ENCODE peak calls at places on chromosome 22, in seven cellular contexts. One of them, this sample, is unnamed.

GRCh38 chr22:37544955-37545702 is 15.2 kb upstream of the CDC42EP1 start:
- DNase-seq in HCT116: no peak
- DNase-seq in PC-3: peak
- DNase-seq in H9: peak
- DNase-seq in astrocyte: no peak
- DNase-seq in neural progenitor cell: peak
- DNase-seq in OCI-LY7: peak
- DNase-seq in this sample: peak

GRCh38 chr22:31286360-31287255 is 5.7 kb downstream of the PIK3IP1 start:
- DNase-seq in HCT116: no peak
- DNase-seq in PC-3: no peak
- DNase-seq in H9: no peak
- DNase-seq in astrocyte: no peak
- DNase-seq in neural progenitor cell: no peak
- DNase-seq in OCI-LY7: peak
- DNase-seq in this sample: no peak

GRCh38 chr22:26636296-26636695 is 14.5 kb downstream of the CRYBA4 start:
- DNase-seq in HCT116: no peak
- DNase-seq in PC-3: no peak
- DNase-seq in H9: no peak
- DNase-seq in astrocyte: no peak
- DNase-seq in neural progenitor cell: no peak
- DNase-seq in OCI-LY7: no peak
- DNase-seq in this sample: no peak

GRCh38 chr22:39252461-39253391 is 7.9 kb upstream of the PDGFB start:
- DNase-seq in HCT116: no peak
- DNase-seq in PC-3: peak
- DNase-seq in H9: no peak
- DNase-seq in astrocyte: no peak
- DNase-seq in neural progenitor cell: no peak
- DNase-seq in OCI-LY7: no peak
- DNase-seq in this sample: peak

GRCh38 chr22:36611241-36611976 is 82.4 kb upstream of the EIF3D start:
- DNase-seq in HCT116: no peak
- DNase-seq in PC-3: no peak
- DNase-seq in H9: no peak
- DNase-seq in astrocyte: no peak
- DNase-seq in neural progenitor cell: no peak
- DNase-seq in OCI-LY7: no peak
- DNase-seq in this sample: no peak

GRCh38 chr22:27996529-27996925 is 77.5 kb upstream of the PITPNB start:
- DNase-seq in HCT116: no peak
- DNase-seq in PC-3: no peak
- DNase-seq in H9: no peak
- DNase-seq in astrocyte: no peak
- DNase-seq in neural progenitor cell: no peak
- DNase-seq in OCI-LY7: no peak
- DNase-seq in this sample: no peak

GRCh38 chr22:30201970-30202369 is 44.6 kb downstream of the LIF start:
- DNase-seq in HCT116: no peak
- DNase-seq in PC-3: peak
- DNase-seq in H9: no peak
- DNase-seq in astrocyte: peak
- DNase-seq in neural progenitor cell: no peak
- DNase-seq in OCI-LY7: no peak
- DNase-seq in this sample: peak

GRCh38 chr22:27124336-27125023 is 467.1 kb downstream of the MIAT start:
- DNase-seq in HCT116: no peak
- DNase-seq in PC-3: no peak
- DNase-seq in H9: no peak
- DNase-seq in astrocyte: peak
- DNase-seq in neural progenitor cell: no peak
- DNase-seq in OCI-LY7: no peak
- DNase-seq in this sample: peak

GRCh38 chr22:29787371-29787980 is 20.3 kb downstream of the UQCR10 start:
- DNase-seq in HCT116: no peak
- DNase-seq in PC-3: peak
- DNase-seq in H9: no peak
- DNase-seq in astrocyte: no peak
- DNase-seq in neural progenitor cell: no peak
- DNase-seq in OCI-LY7: no peak
- DNase-seq in this sample: no peak

GRCh38 chr22:31240011-31240410 is 27.9 kb downstream of the LIMK2 start:
- DNase-seq in HCT116: no peak
- DNase-seq in PC-3: no peak
- DNase-seq in H9: no peak
- DNase-seq in astrocyte: peak
- DNase-seq in neural progenitor cell: no peak
- DNase-seq in OCI-LY7: no peak
- DNase-seq in this sample: peak

GRCh38 chr22:21816787-21817496 is 50.5 kb downstream of the MAPK1 start:
- DNase-seq in HCT116: no peak
- DNase-seq in PC-3: peak
- DNase-seq in H9: no peak
- DNase-seq in astrocyte: peak
- DNase-seq in neural progenitor cell: no peak
- DNase-seq in OCI-LY7: peak
- DNase-seq in this sample: peak

GRCh38 chr22:42397332-42398246 is 34.6 kb downstream of the NFAM1 start:
- DNase-seq in HCT116: no peak
- DNase-seq in PC-3: no peak
- DNase-seq in H9: no peak
- DNase-seq in astrocyte: no peak
- DNase-seq in neural progenitor cell: no peak
- DNase-seq in OCI-LY7: peak
- DNase-seq in this sample: no peak

GRCh38 chr22:32340437-32340836 is 17.2 kb upstream of the RFPL3 start:
- DNase-seq in HCT116: no peak
- DNase-seq in PC-3: no peak
- DNase-seq in H9: no peak
- DNase-seq in astrocyte: no peak
- DNase-seq in neural progenitor cell: no peak
- DNase-seq in OCI-LY7: no peak
- DNase-seq in this sample: no peak

DNA sequence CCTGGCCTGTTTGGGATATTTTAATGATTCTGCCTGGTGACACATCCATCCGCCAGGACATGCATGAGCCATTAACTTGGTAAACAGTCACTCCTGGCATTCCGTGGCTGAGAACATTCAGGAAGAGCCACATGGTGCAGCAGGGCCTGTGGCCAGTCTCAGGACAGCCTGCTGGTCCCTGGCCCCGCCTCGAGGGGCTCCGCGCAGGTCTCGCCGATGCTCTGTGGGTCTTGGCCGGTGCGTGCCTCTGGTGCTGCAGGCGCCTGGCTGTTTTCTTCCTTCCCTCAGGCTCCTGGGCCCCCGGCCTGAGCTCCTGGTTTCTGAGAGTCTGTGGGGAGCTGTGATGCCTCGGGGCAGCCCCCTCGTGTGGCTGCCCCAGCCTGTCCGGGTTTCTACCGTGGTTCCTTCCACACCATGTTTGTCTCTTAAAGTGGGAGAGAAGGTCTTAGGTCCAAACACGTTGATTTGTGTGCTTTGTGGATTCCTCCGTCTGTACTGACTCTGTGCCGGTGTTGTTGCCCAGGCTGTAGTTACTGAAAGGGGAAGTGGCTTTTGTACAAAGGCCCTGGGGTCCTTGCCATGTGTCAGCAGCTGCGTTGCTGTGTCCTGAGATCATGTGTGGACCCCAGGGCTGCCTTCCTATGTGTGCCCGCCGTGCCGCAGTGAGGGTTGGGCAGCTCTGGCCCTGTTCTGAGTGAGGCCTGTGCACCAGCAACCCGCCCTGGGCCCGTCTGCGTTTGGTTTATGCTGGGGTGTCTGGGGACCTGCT is 6.5 kb downstream of the TRABD start:
- DNase-seq in HCT116: no peak
- DNase-seq in PC-3: peak
- DNase-seq in H9: no peak
- DNase-seq in astrocyte: no peak
- DNase-seq in neural progenitor cell: no peak
- DNase-seq in OCI-LY7: peak
- DNase-seq in this sample: peak
- H3K4me2 ChIP-seq in HCT116: no peak
- H3K4me2 ChIP-seq in PC-3: peak
- H3K4me2 ChIP-seq in H9: no peak
- H3K4me2 ChIP-seq in astrocyte: no peak
- H3K4me2 ChIP-seq in neural progenitor cell: no peak
- H3K4me2 ChIP-seq in OCI-LY7: peak
- H3K4me2 ChIP-seq in this sample: no peak

DNA sequence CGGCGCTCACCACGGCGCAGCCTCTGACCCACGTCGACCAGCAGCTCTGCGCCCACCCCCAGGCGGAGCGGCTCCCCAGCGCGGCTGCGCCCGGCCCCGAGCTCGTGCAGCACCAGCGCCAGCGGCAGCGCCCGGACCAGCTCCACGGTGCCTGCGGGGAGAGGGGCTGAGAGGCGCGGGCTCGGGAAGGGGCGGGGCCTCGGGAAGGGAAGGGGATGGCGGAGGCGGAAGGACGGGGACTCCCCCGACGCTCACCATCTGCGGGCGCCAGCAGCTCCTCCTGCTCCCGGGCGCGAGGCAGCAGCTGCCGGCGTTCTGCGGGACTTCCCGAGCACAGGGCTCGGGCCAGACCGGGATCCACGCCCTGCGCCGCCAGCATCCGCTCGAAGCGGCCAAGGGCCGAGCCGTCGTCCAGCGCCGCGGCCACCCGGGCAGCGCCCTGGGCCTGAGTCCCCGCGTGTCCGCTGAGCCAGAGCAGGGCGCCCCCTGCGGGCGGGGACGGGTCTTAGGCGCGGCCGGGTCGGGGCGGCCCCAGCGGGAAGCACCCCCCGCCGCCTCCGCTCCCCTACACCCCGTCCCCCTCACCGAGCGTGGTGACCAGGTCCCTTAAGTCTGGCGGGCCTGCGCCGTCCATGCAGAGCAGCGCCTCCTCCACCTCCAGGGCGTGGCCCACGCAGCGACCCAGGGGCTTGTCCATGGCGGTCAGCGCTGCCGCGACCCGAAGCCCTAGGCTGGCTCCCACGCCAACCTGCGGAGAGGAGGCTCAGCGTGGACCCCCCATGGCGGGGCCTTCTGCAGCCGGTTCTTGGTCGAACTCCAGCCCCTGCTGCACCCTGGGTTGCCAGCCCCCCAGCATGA is 822 bp upstream of the SCO2 start:
- DNase-seq in HCT116: no peak
- DNase-seq in PC-3: peak
- DNase-seq in H9: peak
- DNase-seq in astrocyte: peak
- DNase-seq in neural progenitor cell: peak
- DNase-seq in OCI-LY7: peak
- DNase-seq in this sample: peak
- H2AFZ ChIP-seq in HCT116: no peak
- H2AFZ ChIP-seq in PC-3: peak
- H2AFZ ChIP-seq in H9: no peak
- H2AFZ ChIP-seq in astrocyte: peak
- H2AFZ ChIP-seq in neural progenitor cell: peak
- H2AFZ ChIP-seq in OCI-LY7: peak
- H2AFZ ChIP-seq in this sample: peak

DNA sequence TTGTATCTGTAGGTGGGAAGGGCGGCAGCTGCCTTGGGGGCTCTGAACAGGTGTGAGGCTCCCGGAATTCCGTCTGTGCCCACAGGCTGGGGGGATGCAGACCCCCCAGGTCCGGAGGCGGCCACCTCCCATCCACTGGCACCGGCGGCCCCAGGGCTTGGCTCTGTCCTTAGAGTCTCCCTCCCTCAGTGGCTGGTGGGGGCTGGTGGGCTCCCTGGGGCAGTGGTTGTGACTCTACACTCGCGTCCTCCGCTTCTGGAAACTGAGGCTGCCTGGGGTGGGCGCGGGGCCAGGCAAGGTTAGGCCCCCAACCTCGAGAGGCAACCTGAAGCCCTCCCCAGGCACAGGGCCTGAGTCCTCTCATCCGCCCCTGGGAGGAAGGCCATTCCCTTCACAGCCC is 1305.4 kb downstream of the BRD1 start:
- DNase-seq in HCT116: no peak
- DNase-seq in PC-3: no peak
- DNase-seq in H9: no peak
- DNase-seq in astrocyte: no peak
- DNase-seq in neural progenitor cell: no peak
- DNase-seq in OCI-LY7: no peak
- DNase-seq in this sample: no peak
- H3K27ac ChIP-seq in HCT116: no peak
- H3K27ac ChIP-seq in PC-3: no peak
- H3K27ac ChIP-seq in H9: no peak
- H3K27ac ChIP-seq in astrocyte: no peak
- H3K27ac ChIP-seq in neural progenitor cell: no peak
- H3K27ac ChIP-seq in OCI-LY7: no peak
- H3K27ac ChIP-seq in this sample: no peak

DNA sequence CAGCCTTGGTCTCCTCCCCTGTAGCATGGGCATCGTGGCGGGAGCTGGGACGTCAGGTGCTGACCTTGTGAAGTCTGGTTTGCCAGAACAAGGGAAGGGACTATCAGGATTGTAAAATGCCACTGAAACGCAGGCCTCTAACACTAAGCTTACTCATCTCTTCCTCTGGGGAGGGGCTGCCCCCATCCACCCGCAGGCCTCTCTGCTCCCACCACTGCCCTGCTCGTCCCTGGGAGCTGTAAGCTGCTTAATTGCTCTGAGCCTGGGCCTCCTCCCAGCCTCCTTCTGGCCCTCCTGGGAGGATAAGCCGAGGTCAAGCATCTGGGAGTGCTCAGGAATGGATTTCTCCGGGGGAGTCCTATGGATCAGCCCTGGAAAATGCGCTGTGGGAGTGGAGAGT is 8.4 kb downstream of the SHISAL1 start:
- DNase-seq in HCT116: no peak
- DNase-seq in PC-3: peak
- DNase-seq in H9: no peak
- DNase-seq in astrocyte: peak
- DNase-seq in neural progenitor cell: peak
- DNase-seq in OCI-LY7: no peak
- DNase-seq in this sample: peak
- H3K4me2 ChIP-seq in HCT116: no peak
- H3K4me2 ChIP-seq in PC-3: no peak
- H3K4me2 ChIP-seq in H9: no peak
- H3K4me2 ChIP-seq in astrocyte: peak
- H3K4me2 ChIP-seq in neural progenitor cell: no peak
- H3K4me2 ChIP-seq in OCI-LY7: no peak
- H3K4me2 ChIP-seq in this sample: no peak

GRCh38 chr22:19568337-19569311 is 44.4 kb upstream of the CLDN5 start:
- DNase-seq in HCT116: no peak
- DNase-seq in PC-3: peak
- DNase-seq in H9: no peak
- DNase-seq in astrocyte: peak
- DNase-seq in neural progenitor cell: no peak
- DNase-seq in OCI-LY7: no peak
- DNase-seq in this sample: peak

GRCh38 chr22:19565382-19565902 is 41.2 kb upstream of the CLDN5 start:
- DNase-seq in HCT116: no peak
- DNase-seq in PC-3: no peak
- DNase-seq in H9: no peak
- DNase-seq in astrocyte: no peak
- DNase-seq in neural progenitor cell: no peak
- DNase-seq in OCI-LY7: no peak
- DNase-seq in this sample: no peak

GRCh38 chr22:19566599-19567382 is 42.6 kb upstream of the CLDN5 start:
- DNase-seq in HCT116: no peak
- DNase-seq in PC-3: no peak
- DNase-seq in H9: no peak
- DNase-seq in astrocyte: no peak
- DNase-seq in neural progenitor cell: no peak
- DNase-seq in OCI-LY7: no peak
- DNase-seq in this sample: no peak

GRCh38 chr22:19567383-19568009 is 43.3 kb upstream of the CLDN5 start:
- DNase-seq in HCT116: no peak
- DNase-seq in PC-3: no peak
- DNase-seq in H9: no peak
- DNase-seq in astrocyte: no peak
- DNase-seq in neural progenitor cell: no peak
- DNase-seq in OCI-LY7: no peak
- DNase-seq in this sample: no peak

GRCh38 chr22:19565921-19566598 is 41.9 kb upstream of the CLDN5 start:
- DNase-seq in HCT116: no peak
- DNase-seq in PC-3: peak
- DNase-seq in H9: no peak
- DNase-seq in astrocyte: no peak
- DNase-seq in neural progenitor cell: no peak
- DNase-seq in OCI-LY7: no peak
- DNase-seq in this sample: peak
- H2AFZ ChIP-seq in HCT116: no peak
- H2AFZ ChIP-seq in PC-3: no peak
- H2AFZ ChIP-seq in H9: no peak
- H2AFZ ChIP-seq in astrocyte: no peak
- H2AFZ ChIP-seq in neural progenitor cell: no peak
- H2AFZ ChIP-seq in OCI-LY7: no peak
- H2AFZ ChIP-seq in this sample: no peak